ENCODE peak calls at places on chromosome 20, in nine cellular contexts. E is Kasumi-1; Y is HuH-7.5; W is activated naive CD8-positive, alpha-beta T cell treated with anti-CD3 and anti-CD28 coated beads, Interleukin-2, amount 50 U/mL, for 24 hours; M is AML-193; H is thoracic aorta; R is stimulated activated CD8-positive, alpha-beta memory T cell treated with anti-CD3 and anti-CD28 coated beads, Interleukin-2, amount 100 ng/mL, for 48 hours; Q is KBM-7; K is GM12891. C is an unnamed sample.

GRCh38 chr20:12640255-12640654 is 368.5 kb upstream of the SPTLC3 start:
- DNase-seq in Y (no peak), M (no peak), W (no peak), E (no peak), K (no peak), Q (no peak), R (no peak), H (no peak), C (no peak)

GRCh38 chr20:3777726-3778629 is 3.3 kb downstream of the SPEF1 start:
- DNase-seq in W (peak), E (peak), Y (peak), K (no peak), R (peak), H (no peak), Q (no peak), M (no peak), C (no peak)

GRCh38 chr20:13857961-13858360 is 73.1 kb downstream of the NDUFAF5 start:
- DNase-seq in E (no peak), Y (no peak), R (no peak), Q (no peak), M (no peak), K (no peak), H (no peak), W (no peak), C (no peak)

GRCh38 chr20:35907017-35907685 is 47.2 kb downstream of the SCAND1 start:
- DNase-seq in E (no peak), Q (no peak), M (no peak), K (no peak), H (no peak), Y (no peak), W (no peak), R (no peak), C (no peak)

GRCh38 chr20:38222231-38222922 is 38.2 kb downstream of the KIAA1755 start:
- DNase-seq in R (peak), W (peak), Q (peak), H (peak), K (peak), Y (peak), E (peak), M (peak), C (no peak)

GRCh38 chr20:41413169-41413568 is 46.6 kb upstream of the EMILIN3 start:
- DNase-seq in W (no peak), K (no peak), M (no peak), E (no peak), Q (no peak), H (no peak), R (no peak), Y (no peak), C (no peak)

GRCh38 chr20:46963758-46964181 is 69.1 kb downstream of the EYA2 start:
- DNase-seq in R (no peak), Q (no peak), E (no peak), M (no peak), W (no peak), Y (no peak), H (no peak), K (no peak), C (no peak)

GRCh38 chr20:59824711-59825562 is 108.5 kb downstream of the SYCP2 start:
- DNase-seq in K (no peak), W (no peak), H (no peak), R (no peak), E (no peak), Q (no peak), Y (no peak), M (no peak), C (no peak)

GRCh38 chr20:10090588-10091166 is 55.9 kb downstream of the ANKEF1 start:
- DNase-seq in Q (peak), E (peak), K (peak), R (peak), H (no peak), M (peak), Y (peak), W (peak), C (no peak)

GRCh38 chr20:25470045-25470444 is 62.6 kb downstream of the GINS1 start:
- DNase-seq in Y (peak), M (no peak), K (peak), W (peak), E (peak), R (peak), H (no peak), Q (peak), C (no peak)

GRCh38 chr20:11891081-11891826 is 26.4 kb upstream of the BTBD3 start:
- DNase-seq in Q (peak), K (peak), R (peak), Y (peak), W (peak), E (peak), M (peak), H (peak), C (no peak)

GRCh38 chr20:5654557-5654956 is 95.6 kb upstream of the SHLD1 start:
- DNase-seq in W (no peak), E (no peak), R (no peak), H (no peak), K (no peak), Q (no peak), Y (no peak), M (no peak), C (peak)

GRCh38 chr20:52684176-52684575 is 288.0 kb upstream of the TSHZ2 start:
- DNase-seq in R (no peak), Q (no peak), E (no peak), M (no peak), H (no peak), K (no peak), Y (no peak), W (no peak), C (no peak)

GRCh38 chr20:9241232-9241692 is 172.4 kb downstream of the PLCB4 start:
- DNase-seq in E (no peak), W (no peak), Q (no peak), M (no peak), Y (no peak), R (no peak), H (no peak), K (no peak), C (peak)

GRCh38 chr20:7622399-7622961 is 317.8 kb downstream of the HAO1 start:
- DNase-seq in M (no peak), W (no peak), Y (no peak), H (no peak), Q (no peak), R (no peak), E (no peak), K (no peak), C (no peak)

GRCh38 chr20:12030470-12030869 is 112.8 kb downstream of the BTBD3 start:
- DNase-seq in H (no peak), K (no peak), M (no peak), Q (no peak), E (no peak), W (no peak), R (no peak), Y (no peak), C (no peak)

GRCh38 chr20:49615401-49616153 is 47.6 kb upstream of the PTGIS start:
- DNase-seq in M (no peak), R (no peak), W (no peak), Y (no peak), E (no peak), Q (no peak), H (no peak), K (no peak), C (no peak)

GRCh38 chr20:53617791-53618489 is 24.3 kb upstream of the ZNF217 start:
- DNase-seq in Q (no peak), E (no peak), Y (peak), M (no peak), K (no peak), H (no peak), R (no peak), W (no peak), C (no peak)

C was measured in epithelial cell of proximal tubule.